ENCODE peak calls at places on chromosomes 13 and 19, in eight cellular contexts. L is NCI-H2081; I is frontal cortex; Z is SW 1271; T is NB4; G is Right ventricle myocardium superior; Y is stimulated activated CD4-positive, alpha-beta T cell treated with anti-CD3 and anti-CD28 coated beads, Interleukin-1b, Interleukin-23, amount 100 ng/mL, for 24 hours; D is BJ. V is an unnamed sample.

GRCh38 chr19:18831524-18832330 is at the start of gene UPF1:
- DNase-seq in L (peak), I (peak), Z (peak), T (peak), G (peak), Y (peak), D (peak), V (peak)

GRCh38 chr13:34942732-34943674 is 933 bp downstream of the NBEA start:
- DNase-seq in L (peak), I (no peak), Z (no peak), T (no peak), G (peak), Y (peak), D (no peak), V (no peak)

GRCh38 chr13:84192125-84192524 is 309.9 kb upstream of the SLITRK1 start:
- DNase-seq in L (no peak), I (no peak), Z (peak), T (peak), G (no peak), Y (no peak), D (peak), V (no peak)

GRCh38 chr13:30111810-30112209 is 195.5 kb downstream of the KATNAL1 start:
- DNase-seq in L (no peak), I (no peak), Z (no peak), T (peak), G (no peak), Y (no peak), D (no peak), V (peak)

GRCh38 chr19:881385-882071 is 11.5 kb downstream of the MED16 start:
- DNase-seq in L (no peak), I (no peak), Z (no peak), T (no peak), G (no peak), Y (no peak), D (no peak), V (no peak)

GRCh38 chr19:2194513-2195078 is 30.9 kb downstream of the DOT1L start:
- DNase-seq in L (no peak), I (no peak), Z (no peak), T (no peak), G (no peak), Y (no peak), D (no peak), V (no peak)

GRCh38 chr19:2443116-2443784 is 13.5 kb downstream of the LMNB2 start:
- DNase-seq in L (no peak), I (no peak), Z (no peak), T (no peak), G (no peak), Y (no peak), D (no peak), V (no peak)

GRCh38 chr19:45045671-45046353 is 7.0 kb downstream of the CLASRP start:
- DNase-seq in L (no peak), I (peak), Z (no peak), T (no peak), G (no peak), Y (no peak), D (no peak), V (no peak)

GRCh38 chr13:32745509-32745908 is 159.3 kb downstream of the PDS5B start:
- DNase-seq in L (no peak), I (no peak), Z (no peak), T (no peak), G (no peak), Y (no peak), D (no peak), V (no peak)

GRCh38 chr13:66689628-66690027 is 540.5 kb downstream of the PCDH9 start:
- DNase-seq in L (peak), I (peak), Z (no peak), T (no peak), G (no peak), Y (no peak), D (no peak), V (no peak)

GRCh38 chr13:76462003-76462402 is 424.2 kb downstream of the KCTD12 start:
- DNase-seq in L (no peak), I (no peak), Z (no peak), T (no peak), G (no peak), Y (no peak), D (no peak), V (no peak)

GRCh38 chr13:64459778-64460177 is 2770.4 kb downstream of the PCDH9 start:
- DNase-seq in L (no peak), I (no peak), Z (no peak), T (no peak), G (no peak), Y (no peak), D (no peak), V (no peak)

GRCh38 chr19:3969435-3970312 is 1.2 kb downstream of the DAPK3 start:
- DNase-seq in L (peak), I (no peak), Z (peak), T (no peak), G (no peak), Y (no peak), D (no peak), V (no peak)

GRCh38 chr13:73967397-73968165 is 166.6 kb downstream of the KLF12 start:
- DNase-seq in L (no peak), I (no peak), Z (no peak), T (no peak), G (no peak), Y (no peak), D (no peak), V (no peak)

GRCh38 chr13:40434516-40435397 is 231.7 kb downstream of the FOXO1 start:
- DNase-seq in L (no peak), I (no peak), Z (no peak), T (no peak), G (no peak), Y (no peak), D (no peak), V (no peak)

GRCh38 chr19:50796128-50796633 is 6.0 kb downstream of the ACP4 start:
- DNase-seq in L (no peak), I (no peak), Z (peak), T (peak), G (no peak), Y (peak), D (no peak), V (no peak)

GRCh38 chr13:74136089-74136658 is 2.0 kb upstream of the KLF12 start:
- DNase-seq in L (no peak), I (peak), Z (no peak), T (no peak), G (peak), Y (no peak), D (no peak), V (peak)

GRCh38 chr13:75544681-75545333 is 4.8 kb upstream of the UCHL3 start:
- DNase-seq in L (no peak), I (no peak), Z (no peak), T (peak), G (no peak), Y (no peak), D (peak), V (peak)

GRCh38 chr13:51585696-51586095 is 1.4 kb downstream of the WDFY2 start:
- DNase-seq in L (no peak), I (no peak), Z (peak), T (peak), G (no peak), Y (no peak), D (no peak), V (peak)

GRCh38 chr13:61901946-61902541 is 486.4 kb upstream of the PCDH20 start:
- DNase-seq in L (no peak), I (no peak), Z (no peak), T (no peak), G (no peak), Y (no peak), D (no peak), V (no peak)

GRCh38 chr19:2491130-2491801 is 15.3 kb downstream of the GADD45B start:
- DNase-seq in L (peak), I (no peak), Z (peak), T (no peak), G (no peak), Y (no peak), D (no peak), V (no peak)

GRCh38 chr13:64553411-64554129 is 2676.6 kb downstream of the PCDH9 start:
- DNase-seq in L (no peak), I (no peak), Z (no peak), T (peak), G (no peak), Y (no peak), D (no peak), V (peak)

GRCh38 chr13:77291779-77292178 is 35.1 kb downstream of the MYCBP2 start:
- DNase-seq in L (no peak), I (no peak), Z (no peak), T (no peak), G (no peak), Y (no peak), D (no peak), V (no peak)

GRCh38 chr19:5269279-5269678 is 71.3 kb downstream of the PTPRS start:
- DNase-seq in L (no peak), I (no peak), Z (no peak), T (no peak), G (peak), Y (no peak), D (no peak), V (no peak)

V was measured in MV-4-11.